ENCODE peak calls at places on chromosomes 7 and 10, in eight cellular contexts. N is PC-3, E is PC-9, P is endodermal cell, X is aorta, V is stomach, Z is hepatocyte, O is lower lobe of right lung. W is an unnamed sample.
A peak's percentile ranks its signal among the peaks of the same experiment; 100 is the strongest.

GRCh38 chr10:43861966-43862751 is 213.5 kb upstream of the ZNF32 start:
- DNase-seq in N (peak; percentile 57), E (no peak), P (no peak), X (peak; percentile 78), V (no peak), Z (no peak), O (no peak), W (no peak)

GRCh38 chr10:130560079-130560478 is 423.9 kb downstream of the GLRX3 start:
- DNase-seq in N (no peak), E (no peak), P (no peak), X (no peak), V (no peak), Z (no peak), O (no peak), W (no peak)

GRCh38 chr10:23047201-23048050 is 48.0 kb upstream of the MSRB2 start:
- DNase-seq in N (peak; percentile 63), E (peak; percentile 26), P (no peak), X (no peak), V (no peak), Z (no peak), O (no peak), W (no peak)

GRCh38 chr7:28473567-28474266 is 61.4 kb downstream of the CREB5 start:
- DNase-seq in N (no peak), E (no peak), P (no peak), X (peak; percentile 55), V (no peak), Z (no peak), O (no peak), W (no peak)

GRCh38 chr10:7768417-7768816 is 19.4 kb downstream of the KIN start:
- DNase-seq in N (no peak), E (no peak), P (no peak), X (no peak), V (no peak), Z (no peak), O (no peak), W (no peak)

GRCh38 chr7:32519763-32520162 is 24.5 kb downstream of the AVL9 start:
- DNase-seq in N (no peak), E (no peak), P (no peak), X (no peak), V (no peak), Z (no peak), O (no peak), W (no peak)

GRCh38 chr7:50970092-50970491 is 187.4 kb upstream of the GRB10 start:
- DNase-seq in N (no peak), E (peak; percentile 27), P (no peak), X (no peak), V (no peak), Z (no peak), O (no peak), W (no peak)

GRCh38 chr10:132706701-132707100 is 79.2 kb downstream of the NKX6-2 start:
- DNase-seq in N (no peak), E (no peak), P (peak; percentile 20), X (peak; percentile 33), V (no peak), Z (no peak), O (peak; percentile 25), W (no peak)

GRCh38 chr10:77060913-77061312 is 576.7 kb downstream of the KCNMA1 start:
- DNase-seq in N (peak; percentile 50), E (no peak), P (no peak), X (no peak), V (no peak), Z (no peak), O (no peak), W (no peak)

GRCh38 chr10:24531439-24531838 is 192.2 kb downstream of the ARHGAP21 start:
- DNase-seq in N (no peak), E (no peak), P (no peak), X (no peak), V (no peak), Z (no peak), O (no peak), W (no peak)

GRCh38 chr7:104805449-104806317 is 208.3 kb upstream of the KMT2E start:
- DNase-seq in N (no peak), E (no peak), P (peak; percentile 10), X (no peak), V (no peak), Z (no peak), O (no peak), W (no peak)

GRCh38 chr7:14521183-14521582 is 381.4 kb downstream of the DGKB start:
- DNase-seq in N (no peak), E (no peak), P (no peak), X (no peak), V (no peak), Z (no peak), O (no peak), W (no peak)

GRCh38 chr7:123749537-123749857 is 694 bp upstream of the WASL start:
- DNase-seq in N (peak; percentile 70), E (no peak), P (no peak), X (peak; percentile 58), V (no peak), Z (peak; percentile 66), O (peak; percentile 60), W (peak; percentile 39)

GRCh38 chr10:104735036-104735435 is 93.9 kb downstream of the SORCS3 start:
- DNase-seq in N (no peak), E (no peak), P (peak; percentile 86), X (no peak), V (no peak), Z (no peak), O (peak; percentile 44), W (no peak)

GRCh38 chr7:67423058-67423457 is 426.4 kb downstream of the TYW1 start:
- DNase-seq in N (no peak), E (no peak), P (no peak), X (no peak), V (no peak), Z (peak; percentile 34), O (no peak), W (no peak)

GRCh38 chr10:64813391-64813790 is 1292.2 kb downstream of the REEP3 start:
- DNase-seq in N (no peak), E (no peak), P (no peak), X (no peak), V (no peak), Z (no peak), O (no peak), W (no peak)

GRCh38 chr10:29105516-29106215 is 183.2 kb upstream of the LYZL1 start:
- DNase-seq in N (peak; percentile 84), E (peak; percentile 51), P (no peak), X (no peak), V (no peak), Z (peak; percentile 40), O (no peak), W (no peak)

GRCh38 chr10:113488186-113488585 is 64.7 kb upstream of the HABP2 start:
- DNase-seq in N (no peak), E (no peak), P (no peak), X (no peak), V (no peak), Z (no peak), O (no peak), W (no peak)

GRCh38 chr7:141641876-141642275 is 60.1 kb downstream of the DENND11 start:
- DNase-seq in N (no peak), E (no peak), P (no peak), X (no peak), V (no peak), Z (no peak), O (no peak), W (no peak)

GRCh38 chr10:84333864-84334451 is 5.6 kb downstream of the CCSER2 start:
- DNase-seq in N (no peak), E (no peak), P (no peak), X (no peak), V (no peak), Z (no peak), O (no peak), W (no peak)

DNA sequence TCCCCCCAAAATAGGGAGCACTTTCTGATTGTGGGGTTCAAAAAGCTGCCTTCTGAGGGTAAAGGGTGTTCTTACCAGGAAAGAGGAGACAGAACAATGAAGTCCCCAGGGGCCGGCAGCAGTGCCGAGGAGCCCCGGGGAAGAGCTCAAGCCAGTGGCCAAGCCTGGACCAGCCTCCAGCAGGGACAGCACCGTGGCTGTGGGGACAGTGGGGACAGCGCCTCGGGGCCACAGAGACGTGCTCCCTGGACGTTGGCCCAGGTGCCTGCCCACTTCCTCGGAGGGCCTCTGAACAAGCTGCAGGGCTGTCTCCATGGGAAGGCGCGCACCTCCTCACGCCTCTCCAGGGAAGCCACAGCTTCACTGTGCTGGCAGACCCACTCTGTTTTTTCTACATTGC is 312.6 kb downstream of the PTPRN2 start:
- DNase-seq in N (no peak), E (no peak), P (no peak), X (peak; percentile 16), V (no peak), Z (no peak), O (no peak), W (no peak)
- H3K27ac ChIP-seq in N (no peak overlapping the region), E (no peak overlapping the region), P (no peak overlapping the region), X (no peak overlapping the region), V (no peak overlapping the region), Z (no peak overlapping the region), O (no peak overlapping the region), W (no peak overlapping the region)

GRCh38 chr10:18397886-18398285 is 253.5 kb downstream of the NSUN6 start:
- DNase-seq in N (no peak), E (no peak), P (no peak), X (no peak), V (no peak), Z (no peak), O (no peak), W (no peak)
- H3K27ac ChIP-seq in N (no peak overlapping the region), E (no peak overlapping the region), P (no peak overlapping the region), X (no peak overlapping the region), V (no peak overlapping the region), Z (no peak overlapping the region), O (no peak overlapping the region), W (no peak overlapping the region)

DNA sequence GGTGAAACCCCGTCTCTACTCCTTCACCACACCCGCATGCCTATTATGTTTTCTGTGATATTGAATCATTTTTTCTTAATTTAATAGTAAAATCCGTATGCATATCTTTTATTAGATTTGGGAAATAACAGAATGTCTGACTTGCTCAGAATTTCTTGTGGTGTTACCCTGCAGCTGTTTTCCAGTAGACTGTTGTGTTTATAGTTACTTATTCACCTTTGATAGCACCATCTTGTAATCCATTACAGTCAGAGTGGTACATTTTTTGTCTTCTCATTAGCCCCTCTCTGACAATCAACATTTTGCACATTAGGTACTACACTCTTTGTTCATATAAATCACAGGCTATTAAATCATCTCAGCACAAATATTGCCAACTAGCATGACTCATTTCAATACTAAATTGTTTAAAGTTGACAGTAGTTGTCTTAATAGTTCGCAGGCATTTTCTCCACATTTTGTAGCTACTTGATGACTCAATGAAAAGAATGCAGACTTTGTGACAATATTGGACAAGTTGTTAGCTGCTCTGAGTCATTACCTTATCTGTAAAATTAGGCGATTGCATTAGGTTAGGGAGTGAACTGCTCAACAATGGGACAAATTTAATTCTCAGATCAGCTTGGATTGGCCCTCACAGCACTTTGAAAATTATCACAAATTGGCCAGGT is 17.8 kb upstream of the SLC16A12 start:
- DNase-seq in N (peak; percentile 92), E (peak; percentile 18), P (no peak), X (no peak), V (no peak), Z (peak; percentile 56), O (no peak), W (peak; percentile 65)
- H3K27ac ChIP-seq in N (peak overlapping the region; percentile 85), E (peak overlapping the region; percentile 87), P (no peak overlapping the region), X (no peak overlapping the region), V (no peak overlapping the region), Z (peak overlapping the region; percentile 79), O (no peak overlapping the region), W (peak overlapping the region; percentile 35)

DNA sequence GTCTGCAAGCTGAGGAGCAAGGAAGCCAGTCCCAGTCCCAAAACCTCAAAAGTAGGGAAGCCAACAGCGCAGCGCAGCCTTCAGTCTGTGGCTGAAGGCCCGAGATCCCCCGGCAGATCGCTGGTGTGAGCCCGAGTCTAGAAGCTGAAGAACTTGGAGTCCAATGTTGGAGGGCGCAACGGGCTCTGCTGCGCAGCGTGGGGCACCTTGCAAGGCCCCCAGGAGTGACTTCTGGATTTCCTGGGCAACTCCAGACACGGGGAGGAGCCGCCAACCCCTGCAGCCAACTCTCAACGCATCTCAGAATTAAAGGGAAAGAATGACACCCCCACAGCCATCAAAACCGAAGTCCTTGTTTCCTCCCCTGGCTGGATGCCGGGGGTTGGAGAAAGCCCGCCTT is 18.8 kb upstream of the PROSER2 start:
- DNase-seq in N (no peak), E (no peak), P (no peak), X (no peak), V (no peak), Z (no peak), O (no peak), W (no peak)
- H3K27ac ChIP-seq in N (no peak overlapping the region), E (no peak overlapping the region), P (no peak overlapping the region), X (no peak overlapping the region), V (no peak overlapping the region), Z (no peak overlapping the region), O (no peak overlapping the region), W (no peak overlapping the region)

W was measured in epithelial cell of prostate.